ENCODE peak calls at places on chromosome 18, in four cellular contexts. P is CD8-positive, alpha-beta T cell; C is heart left ventricle; A is thoracic aorta. J is an unnamed sample.

GRCh38 chr18:78735131-78736014 is 244.2 kb upstream of the SALL3 start:
- DNase-seq in A (no peak), P (no peak), C (no peak), J (no peak)

GRCh38 chr18:35572644-35573043 is 8.9 kb upstream of the GALNT1 start:
- DNase-seq in A (no peak), P (no peak), C (no peak), J (no peak)

GRCh38 chr18:67417864-67418523 is 98.5 kb downstream of the DSEL start:
- DNase-seq in C (no peak), P (no peak), A (no peak), J (no peak)

GRCh38 chr18:79598885-79599175 is 80.8 kb upstream of the CTDP1 start:
- DNase-seq in C (peak), A (no peak), P (no peak), J (no peak)

GRCh38 chr18:59988098-59988706 is 88.4 kb downstream of the PMAIP1 start:
- DNase-seq in A (no peak), C (no peak), P (peak), J (no peak)

GRCh38 chr18:12384261-12384660 is 7.2 kb upstream of the AFG3L2 start:
- DNase-seq in C (no peak), P (no peak), A (no peak), J (no peak)

GRCh38 chr18:74063552-74063951 is 84.1 kb downstream of the FBXO15 start:
- DNase-seq in A (no peak), C (no peak), P (no peak), J (no peak)

GRCh38 chr18:12064086-12064763 is 29.4 kb upstream of the ANKRD62 start:
- DNase-seq in A (no peak), P (no peak), C (no peak), J (no peak)

GRCh38 chr18:23926590-23926989 is 88.0 kb upstream of the TTC39C start:
- DNase-seq in P (no peak), A (no peak), C (no peak), J (no peak)

GRCh38 chr18:11500153-11501122 is 109.0 kb upstream of the SLC35G4 start:
- DNase-seq in C (peak), P (no peak), A (no peak), J (no peak)

GRCh38 chr18:68314403-68314802 is 400.5 kb downstream of the TMX3 start:
- DNase-seq in C (no peak), P (no peak), A (no peak), J (no peak)

GRCh38 chr18:46320928-46321855 is 217.0 kb downstream of the HAUS1 start:
- DNase-seq in C (no peak), A (no peak), P (no peak), J (no peak)

GRCh38 chr18:25137133-25137472 is 214.9 kb downstream of the ZNF521 start:
- DNase-seq in A (no peak), P (no peak), C (no peak), J (no peak)

GRCh38 chr18:57748770-57749603 is 54.1 kb downstream of the ATP8B1 start:
- DNase-seq in P (no peak), A (no peak), C (no peak), J (no peak)

GRCh38 chr18:70024088-70024487 is 76.4 kb upstream of the CD226 start:
- DNase-seq in C (no peak), P (no peak), A (no peak), J (no peak)

GRCh38 chr18:77108001-77108692 is 24.4 kb downstream of the MBP start:
- DNase-seq in C (no peak), P (no peak), A (no peak), J (peak)

GRCh38 chr18:71784777-71785176 is 759.4 kb downstream of the CBLN2 start:
- DNase-seq in P (no peak), C (no peak), A (no peak), J (no peak)

GRCh38 chr18:6409933-6410332 is 4.8 kb downstream of the L3MBTL4 start:
- DNase-seq in A (no peak), C (no peak), P (no peak), J (no peak)

GRCh38 chr18:79465392-79465991 is 69.8 kb downstream of the NFATC1 start:
- DNase-seq in P (no peak), C (peak), A (no peak), J (no peak)

GRCh38 chr18:7683753-7684152 is 116.6 kb downstream of the PTPRM start:
- DNase-seq in A (no peak), P (no peak), C (no peak), J (no peak)

GRCh38 chr18:68083131-68083530 is 566.6 kb upstream of the DSEL start:
- DNase-seq in P (no peak), A (no peak), C (no peak), J (no peak)

GRCh38 chr18:26655010-26655613 is 106.8 kb upstream of the KCTD1 start:
- DNase-seq in A (no peak), C (no peak), P (no peak), J (no peak)

GRCh38 chr18:12296087-12296403 is 12.0 kb upstream of the TUBB6 start:
- DNase-seq in C (no peak), A (no peak), P (no peak), J (no peak)

GRCh38 chr18:67243799-67244587 is 272.5 kb downstream of the DSEL start:
- DNase-seq in A (no peak), C (no peak), P (no peak), J (no peak)

GRCh38 chr18:79552696-79553095 is 126.9 kb upstream of the CTDP1 start:
- DNase-seq in P (no peak), A (no peak), C (no peak), J (no peak)

GRCh38 chr18:6681331-6681875 is 48.1 kb upstream of the ARHGAP28 start:
- DNase-seq in C (no peak), P (no peak), A (no peak), J (no peak)

GRCh38 chr18:59239627-59240026 is 19.7 kb downstream of the GRP start:
- DNase-seq in P (no peak), C (no peak), A (no peak), J (no peak)

GRCh38 chr18:57585421-57585820 is 1.1 kb downstream of the FECH start:
- DNase-seq in A (no peak), P (no peak), C (no peak), J (no peak)

GRCh38 chr18:77478619-77479018 is 229.0 kb downstream of the GALR1 start:
- DNase-seq in A (no peak), P (no peak), C (peak), J (no peak)

GRCh38 chr18:5992381-5992780 is 97.1 kb upstream of the TMEM200C start:
- DNase-seq in A (no peak), P (no peak), C (no peak), J (no peak)

GRCh38 chr18:35024965-35025364 is 16.2 kb upstream of the MAPRE2 start:
- DNase-seq in P (no peak), A (peak), C (peak), J (no peak)

GRCh38 chr18:76494541-76495403 is at the start of gene ZNF516:
- DNase-seq in P (no peak), A (no peak), C (peak), J (peak)

GRCh38 chr18:77127769-77128671 is 4.6 kb downstream of the MBP start:
- DNase-seq in A (no peak), C (no peak), P (no peak), J (peak)

GRCh38 chr18:59604877-59605276 is 92.3 kb downstream of the CCBE1 start:
- DNase-seq in C (no peak), P (no peak), A (no peak), J (no peak)

GRCh38 chr18:2171840-2172625 is 399.3 kb downstream of the METTL4 start:
- DNase-seq in A (no peak), P (no peak), C (no peak), J (no peak)

GRCh38 chr18:76353046-76353445 is 142.0 kb downstream of the ZNF516 start:
- DNase-seq in P (no peak), C (no peak), A (no peak), J (no peak)

GRCh38 chr18:45285251-45285650 is 330.0 kb upstream of the SLC14A2 start:
- DNase-seq in A (no peak), C (no peak), P (no peak), J (no peak)

GRCh38 chr18:45280486-45281263 is 334.6 kb upstream of the SLC14A2 start:
- DNase-seq in C (no peak), P (no peak), A (no peak), J (no peak)

GRCh38 chr18:45277870-45278269 is 337.4 kb upstream of the SLC14A2 start:
- DNase-seq in A (no peak), C (no peak), P (no peak), J (no peak)

GRCh38 chr18:45284174-45284573 is 331.1 kb upstream of the SLC14A2 start:
- DNase-seq in C (no peak), A (no peak), P (no peak), J (no peak)

DNA sequence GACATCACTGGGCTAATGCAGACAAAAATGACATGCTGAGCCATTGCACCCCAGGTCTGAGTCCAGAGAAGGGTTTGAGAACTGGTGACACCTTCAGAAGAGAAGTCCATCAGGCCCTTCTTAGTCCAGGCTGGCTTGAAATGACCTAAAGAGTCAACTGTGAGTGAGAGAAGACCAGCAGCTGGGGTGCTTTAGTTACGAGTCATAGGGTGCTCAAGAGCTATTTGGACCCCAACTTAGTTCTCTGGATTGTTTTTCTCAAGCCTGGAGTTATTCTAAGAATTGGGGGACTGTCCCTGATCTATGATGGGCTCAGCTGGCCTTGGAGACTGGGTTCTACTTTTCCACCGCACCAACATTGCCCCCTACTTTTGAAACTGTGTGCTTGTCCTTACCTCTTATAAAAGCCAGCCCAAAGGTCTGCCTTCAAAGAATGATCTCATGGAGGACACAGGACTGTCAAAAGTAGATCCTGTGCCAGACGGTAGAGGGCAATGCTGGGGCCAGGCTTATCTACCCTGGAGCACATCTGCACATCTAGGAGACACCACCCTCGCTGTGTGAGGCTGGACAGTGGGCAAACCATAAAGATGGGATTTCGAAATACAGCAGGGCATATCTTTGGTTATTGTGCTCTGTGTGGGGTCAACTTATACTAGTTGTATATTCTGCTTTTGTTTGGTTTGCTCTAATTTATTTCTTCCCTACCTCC is 333.0 kb upstream of the SLC14A2 start:
- DNase-seq in P (no peak), C (no peak), A (no peak), J (no peak)
- TF ChIP-seq CTCF in P (no peak), C (no peak), A (no peak), J (no peak)

GRCh38 chr18:56235773-56236115 is 402.6 kb downstream of the TXNL1 start:
- DNase-seq in P (no peak), A (no peak), C (no peak), J (no peak)

GRCh38 chr18:56235061-56235772 is 403.2 kb downstream of the TXNL1 start:
- DNase-seq in P (no peak), C (no peak), A (no peak), J (no peak)

GRCh38 chr18:56238576-56238975 is 399.8 kb downstream of the TXNL1 start:
- DNase-seq in P (no peak), C (no peak), A (no peak), J (no peak)

DNA sequence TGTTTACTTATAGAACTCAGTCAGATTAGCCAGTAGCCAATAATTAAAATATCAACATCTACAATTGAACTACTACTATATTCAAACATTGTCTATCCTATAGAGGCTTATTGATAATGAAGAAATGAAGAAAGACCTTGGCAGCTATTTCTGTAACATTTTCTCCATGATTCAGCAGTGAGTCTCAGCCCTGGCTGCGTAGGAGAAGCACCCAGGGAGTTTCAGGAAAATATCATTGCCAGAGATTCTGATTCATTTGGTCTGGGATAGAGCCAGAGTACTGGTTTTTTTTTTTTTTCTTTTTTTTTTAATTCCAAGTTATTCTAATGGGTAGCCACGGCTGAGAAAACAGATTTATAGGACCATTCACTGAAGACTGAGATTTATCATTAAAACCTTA is 404.8 kb downstream of the TXNL1 start:
- DNase-seq in A (no peak), P (no peak), C (peak), J (no peak)
- TF ChIP-seq CTCF in A (no peak), P (no peak), C (no peak), J (no peak)

GRCh38 chr18:55320399-55321255 is 267.4 kb downstream of the TCF4 start:
- DNase-seq in A (no peak), C (no peak), P (no peak), J (no peak)

GRCh38 chr18:55321268-55322175 is 266.5 kb downstream of the TCF4 start:
- DNase-seq in A (peak), P (peak), C (peak), J (peak)

GRCh38 chr18:55324166-55324565 is 263.8 kb downstream of the TCF4 start:
- DNase-seq in P (no peak), A (no peak), C (no peak), J (no peak)

GRCh38 chr18:55323051-55323994 is 264.7 kb downstream of the TCF4 start:
- DNase-seq in P (no peak), A (no peak), C (no peak), J (no peak)

GRCh38 chr18:55322176-55322735 is 265.7 kb downstream of the TCF4 start:
- DNase-seq in C (peak), A (peak), P (no peak), J (peak)
- TF ChIP-seq CTCF in C (peak), A (no peak), P (no peak), J (no peak)

DNA sequence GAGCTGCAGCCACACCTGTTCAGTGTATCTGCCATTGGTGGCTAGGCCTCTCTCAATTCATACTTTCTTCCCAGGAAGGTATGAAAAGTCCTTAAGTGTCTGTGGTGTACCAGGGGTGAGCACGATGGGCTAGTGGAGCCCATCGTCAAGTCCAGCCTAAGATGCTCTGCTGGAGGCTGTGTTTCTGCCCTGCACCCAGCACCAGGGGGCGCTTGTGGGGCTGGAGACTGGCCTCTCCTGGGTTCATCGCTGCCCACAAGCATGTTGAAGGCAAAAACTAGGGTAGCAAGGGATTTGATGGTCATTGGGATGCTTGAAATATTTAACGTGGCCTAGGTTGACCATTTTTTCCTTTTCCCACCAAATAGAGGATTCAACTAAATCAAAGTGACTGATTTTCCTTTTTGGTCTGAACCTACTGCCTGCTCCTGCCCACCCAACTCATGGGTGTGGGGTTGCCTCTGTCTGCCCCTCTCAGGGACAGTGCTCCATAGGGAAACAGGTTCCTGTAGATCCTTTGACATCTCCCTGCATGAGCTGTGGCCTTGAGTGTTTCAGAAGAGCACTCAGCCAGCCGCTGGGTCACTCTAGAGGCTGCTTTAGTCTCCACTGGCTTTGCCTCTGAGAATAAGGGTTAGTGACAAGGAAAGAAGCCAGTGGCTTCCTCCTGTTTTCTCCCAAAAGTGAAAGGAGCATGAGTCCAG is 59.0 kb downstream of the TPGS2 start:
- DNase-seq in P (no peak), C (no peak), A (no peak), J (no peak)
- TF ChIP-seq CTCF in P (no peak), C (peak), A (peak), J (no peak)

GRCh38 chr18:32238635-32239268 is 48.9 kb downstream of the MEP1B start:
- DNase-seq in A (no peak), P (no peak), C (no peak), J (no peak)
- TF ChIP-seq CTCF in A (no peak), P (no peak), C (no peak), J (no peak)

DNA sequence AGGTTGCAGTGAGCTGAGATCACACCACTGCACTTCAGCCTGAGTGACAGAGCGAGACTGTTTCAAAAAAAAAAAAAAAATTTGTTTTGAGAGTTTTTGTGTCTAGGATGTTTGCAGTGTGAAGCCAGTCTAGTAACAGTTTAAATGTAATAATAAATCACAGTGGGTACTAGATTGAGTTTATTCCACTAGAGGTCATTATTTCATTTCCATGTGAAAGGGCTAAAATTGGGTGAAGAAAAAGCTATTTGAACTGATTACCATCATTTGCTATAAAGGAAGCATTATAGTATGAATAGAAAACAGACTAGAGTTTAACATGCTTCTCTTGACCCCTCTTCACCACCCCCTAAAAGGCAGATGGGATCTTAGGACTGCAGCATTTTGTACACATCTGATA is 20.3 kb downstream of the SNRPD1 start:
- DNase-seq in P (no peak), A (no peak), C (no peak), J (no peak)
- TF ChIP-seq CTCF in P (no peak), A (no peak), C (no peak), J (no peak)

DNA sequence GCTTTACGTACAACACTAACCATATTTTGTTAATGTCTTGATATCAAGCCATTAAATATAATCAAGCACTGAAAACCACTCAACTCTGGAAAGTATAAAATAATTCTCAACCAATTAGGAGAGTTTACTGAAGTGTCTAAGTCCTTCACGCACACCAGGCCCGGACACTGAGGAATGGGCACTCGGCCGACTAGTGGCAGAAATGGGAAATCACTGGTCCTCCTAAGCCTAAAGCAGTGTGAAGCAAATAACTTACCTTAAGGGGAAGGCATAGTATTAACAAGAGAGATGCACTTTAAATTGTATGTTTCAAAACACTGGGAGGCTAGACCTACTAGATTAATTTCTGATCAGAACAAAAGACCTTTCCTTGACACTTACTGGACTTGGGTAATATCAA is 45.7 kb downstream of the FAM210A start:
- DNase-seq in P (no peak), A (no peak), C (peak), J (no peak)
- TF ChIP-seq CTCF in P (peak), A (peak), C (peak), J (no peak)

GRCh38 chr18:10139783-10140410 is 226.1 kb downstream of the VAPA start:
- DNase-seq in P (no peak), C (no peak), A (no peak), J (no peak)
- TF ChIP-seq CTCF in P (no peak), C (no peak), A (no peak), J (no peak)

GRCh38 chr18:33812186-33812585 is 234.2 kb downstream of the ASXL3 start:
- DNase-seq in A (no peak), P (no peak), C (no peak), J (no peak)
- TF ChIP-seq CTCF in A (no peak), P (no peak), C (no peak), J (no peak)

GRCh38 chr18:3447035-3447894 is 2.7 kb upstream of the TGIF1 start:
- DNase-seq in P (no peak), A (no peak), C (peak), J (peak)

GRCh38 chr18:3440340-3440739 is 9.6 kb upstream of the TGIF1 start:
- DNase-seq in P (no peak), C (no peak), A (no peak), J (no peak)

GRCh38 chr18:3444954-3445353 is 5.0 kb upstream of the TGIF1 start:
- DNase-seq in C (no peak), A (no peak), P (no peak), J (no peak)

GRCh38 chr18:3442894-3443293 is 7.1 kb upstream of the TGIF1 start:
- DNase-seq in P (no peak), C (no peak), A (no peak), J (no peak)

DNA sequence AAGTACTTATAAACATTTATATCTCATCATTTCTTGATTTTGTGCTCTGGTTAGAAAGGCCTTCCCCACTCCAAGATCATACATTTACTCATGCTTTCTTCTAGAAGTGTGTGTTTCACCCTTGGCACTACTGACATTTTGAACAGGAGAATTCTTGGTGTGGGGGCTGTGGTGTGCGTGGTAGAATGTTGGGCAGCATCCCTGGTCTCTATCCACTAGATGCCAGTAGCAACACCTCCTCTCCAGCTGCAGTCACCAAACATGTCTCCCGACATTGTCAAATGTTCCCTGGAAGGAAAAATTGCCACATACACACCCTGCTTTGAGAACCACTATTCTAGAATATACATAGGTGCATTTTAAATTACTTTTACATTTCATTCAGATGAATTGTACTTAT is 8.7 kb upstream of the TGIF1 start:
- DNase-seq in C (no peak), A (no peak), P (no peak), J (no peak)
- TF ChIP-seq CTCF in C (peak), A (no peak), P (peak), J (no peak)

J was measured in natural killer cell.